ENCODE peak calls at places on chromosomes 2 and 18, in four cellular contexts. D is K562, K is HepG2, B is GM12878. S is an unnamed sample.
A peak's percentile ranks its signal among the peaks of the same experiment; 100 is the strongest.

GRCh38 chr18:63970803-63971191 is 916 bp downstream of the SERPINB8 start:
- DNase-seq in D (no peak), K (no peak), B (no peak), S (no peak)

GRCh38 chr2:189633392-189633811 is 27.9 kb upstream of the ASNSD1 start:
- DNase-seq in D (no peak), K (no peak), B (no peak), S (no peak)

GRCh38 chr18:47969851-47970250 is 39.4 kb upstream of the SMAD2 start:
- DNase-seq in D (no peak), K (no peak), B (no peak), S (no peak)

GRCh38 chr2:88038263-88039105 is 17.1 kb downstream of the KRCC1 start:
- DNase-seq in D (no peak), K (peak; percentile 74), B (no peak), S (no peak)

GRCh38 chr2:3959372-3959771 is 256.0 kb downstream of the DCDC2C start:
- DNase-seq in D (peak; percentile 44), K (peak; percentile 31), B (no peak), S (peak; percentile 31)

GRCh38 chr2:179344280-179344961 is 79.8 kb upstream of the SESTD1 start:
- DNase-seq in D (no peak), K (peak; percentile 87), B (no peak), S (no peak)

GRCh38 chr2:25894135-25894830 is 16.0 kb upstream of the ASXL2 start:
- DNase-seq in D (no peak), K (peak; percentile 49), B (no peak), S (no peak)

GRCh38 chr2:236177604-236177966 is 9.4 kb upstream of the GBX2 start:
- DNase-seq in D (peak; percentile 42), K (peak; percentile 57), B (no peak), S (peak; percentile 61)

GRCh38 chr2:201999289-201999688 is 34.4 kb upstream of the FZD7 start:
- DNase-seq in D (no peak), K (no peak), B (no peak), S (no peak)

GRCh38 chr18:79454034-79454735 is 58.5 kb downstream of the NFATC1 start:
- DNase-seq in D (no peak), K (no peak), B (no peak), S (no peak)

GRCh38 chr2:73257425-73258125 is 23.5 kb downstream of the CCT7 start:
- DNase-seq in D (no peak), K (no peak), B (no peak), S (no peak)

GRCh38 chr2:171185941-171186340 is 25.2 kb upstream of the TLK1 start:
- DNase-seq in D (no peak), K (no peak), B (no peak), S (no peak)

GRCh38 chr2:196073521-196073920 is 4.9 kb upstream of the DNAH7 start:
- DNase-seq in D (no peak), K (no peak), B (no peak), S (no peak)

GRCh38 chr2:215878476-215879063 is 134.8 kb downstream of the MREG start:
- DNase-seq in D (no peak), K (no peak), B (no peak), S (no peak)

GRCh38 chr2:152646264-152646663 is 71.0 kb downstream of the PRPF40A start:
- DNase-seq in D (no peak), K (no peak), B (no peak), S (no peak)

GRCh38 chr2:45651415-45652089 is at the start of gene PRKCE:
- DNase-seq in D (no peak), K (no peak), B (no peak), S (peak; percentile 42)

GRCh38 chr2:23656597-23656973 is 270.3 kb downstream of the ATAD2B start:
- DNase-seq in D (no peak), K (no peak), B (no peak), S (no peak)

GRCh38 chr18:9613550-9614400 is 584 bp downstream of the PPP4R1 start:
- DNase-seq in D (peak; percentile 81), K (peak; percentile 39), B (no peak), S (peak; percentile 18)

GRCh38 chr2:200253631-200254030 is 52.9 kb upstream of the SPATS2L start:
- DNase-seq in D (no peak), K (no peak), B (no peak), S (no peak)

GRCh38 chr18:75533954-75534353 is 106.5 kb upstream of the SMIM21 start:
- DNase-seq in D (no peak), K (no peak), B (no peak), S (no peak)

GRCh38 chr18:75291460-75291859 is 80.9 kb downstream of the TSHZ1 start:
- DNase-seq in D (no peak), K (no peak), B (no peak), S (no peak)

GRCh38 chr18:35458271-35458670 is 39.5 kb downstream of the INO80C start:
- DNase-seq in D (no peak), K (peak; percentile 13), B (no peak), S (no peak)

GRCh38 chr2:239690651-239691631 is 290.1 kb upstream of the HDAC4 start:
- DNase-seq in D (peak; percentile 26), K (no peak), B (no peak), S (no peak)

GRCh38 chr2:59032469-59032868 is 791.3 kb upstream of the FANCL start:
- DNase-seq in D (no peak), K (no peak), B (no peak), S (no peak)

GRCh38 chr2:36366491-36367120 is 11.0 kb downstream of the CRIM1 start:
- DNase-seq in D (no peak), K (no peak), B (no peak), S (no peak)

GRCh38 chr2:18614042-18614441 is 24.7 kb upstream of the NT5C1B start:
- DNase-seq in D (no peak), K (no peak), B (no peak), S (no peak)

GRCh38 chr2:120761911-120762310 is 26.2 kb downstream of the GLI2 start:
- DNase-seq in D (no peak), K (no peak), B (no peak), S (no peak)

GRCh38 chr2:120761164-120761861 is 25.6 kb downstream of the GLI2 start:
- DNase-seq in D (no peak), K (no peak), B (no peak), S (no peak)

GRCh38 chr2:120760446-120761135 is 24.9 kb downstream of the GLI2 start:
- DNase-seq in D (no peak), K (no peak), B (no peak), S (no peak)

GRCh38 chr2:120758181-120759048 is 22.7 kb downstream of the GLI2 start:
- DNase-seq in D (no peak), K (no peak), B (no peak), S (no peak)

DNA sequence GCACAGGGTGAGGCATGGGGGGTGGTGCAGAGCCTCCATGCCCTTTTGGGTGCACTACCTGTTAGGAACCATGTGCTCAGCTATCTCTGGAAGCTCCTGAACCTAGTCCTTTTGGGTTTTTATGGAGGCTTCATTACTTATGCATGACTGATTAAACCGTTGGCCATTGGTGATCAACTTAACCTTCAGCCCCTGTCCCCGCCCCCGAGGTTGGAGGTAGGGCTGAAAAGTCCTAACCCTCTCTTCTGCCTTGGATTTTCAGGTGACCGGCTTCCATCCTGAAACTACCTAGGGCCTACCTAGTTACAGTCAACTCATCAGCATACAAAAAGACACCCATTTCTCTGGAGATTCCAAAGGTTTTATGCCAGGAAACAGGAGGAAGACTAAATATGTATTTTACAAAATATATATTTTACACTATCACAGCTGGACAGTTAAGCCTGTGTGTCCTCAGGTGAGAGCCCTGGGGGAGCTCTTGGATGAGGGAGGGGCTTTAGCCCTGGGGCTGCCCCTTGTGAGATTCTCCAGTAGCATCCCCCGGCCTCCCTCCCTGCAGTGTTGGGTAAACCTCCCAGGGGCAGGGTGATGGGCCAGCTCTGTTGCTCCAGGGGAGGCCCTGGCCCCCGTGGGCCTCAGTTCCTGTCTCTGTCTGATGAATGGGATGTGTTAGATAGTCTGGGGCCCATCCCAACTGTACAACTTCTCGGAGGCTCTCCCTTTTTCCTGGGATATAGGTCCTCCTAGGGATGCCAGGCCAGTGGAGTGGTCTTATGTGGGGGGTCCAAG is 24.1 kb downstream of the GLI2 start:
- DNase-seq in D (no peak), K (no peak), B (no peak), S (no peak)
- TF ChIP-seq SP1 in D (no peak), K (no peak), B (no peak), S (no peak)

DNA sequence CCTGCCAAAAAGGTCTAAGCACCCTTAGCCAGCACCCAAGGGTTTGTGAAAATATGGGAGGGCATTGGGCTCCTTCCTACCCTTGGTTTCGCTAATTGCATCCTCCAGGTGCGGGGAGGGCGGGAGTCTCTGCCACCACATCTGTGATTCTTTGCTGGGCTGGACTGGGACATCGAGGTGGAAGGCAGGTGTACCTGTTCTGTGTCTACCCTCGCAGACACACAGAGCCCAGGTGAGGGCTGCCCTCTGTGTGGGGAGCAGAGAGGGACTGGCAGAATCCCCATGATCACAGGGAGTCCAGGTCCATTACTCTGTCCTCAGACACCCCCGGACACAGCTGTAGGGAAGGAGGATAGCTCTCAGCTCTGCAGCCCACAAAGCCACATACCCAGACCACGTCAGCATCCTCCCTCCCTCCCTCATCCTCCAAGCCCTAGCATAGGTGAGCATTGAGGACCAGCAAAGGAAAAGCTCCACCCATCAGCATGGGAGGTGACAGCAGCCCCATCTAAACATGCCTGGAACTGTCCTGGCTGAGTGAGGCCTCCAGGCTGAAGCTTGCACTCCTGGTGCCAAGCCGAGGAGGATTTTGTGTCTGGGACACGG is 49.8 kb downstream of the PLB1 start:
- DNase-seq in D (no peak), K (peak; percentile 23), B (no peak), S (no peak)
- TF ChIP-seq FOXM1 in D (no peak), K (no peak), B (no peak), S (no peak)

DNA sequence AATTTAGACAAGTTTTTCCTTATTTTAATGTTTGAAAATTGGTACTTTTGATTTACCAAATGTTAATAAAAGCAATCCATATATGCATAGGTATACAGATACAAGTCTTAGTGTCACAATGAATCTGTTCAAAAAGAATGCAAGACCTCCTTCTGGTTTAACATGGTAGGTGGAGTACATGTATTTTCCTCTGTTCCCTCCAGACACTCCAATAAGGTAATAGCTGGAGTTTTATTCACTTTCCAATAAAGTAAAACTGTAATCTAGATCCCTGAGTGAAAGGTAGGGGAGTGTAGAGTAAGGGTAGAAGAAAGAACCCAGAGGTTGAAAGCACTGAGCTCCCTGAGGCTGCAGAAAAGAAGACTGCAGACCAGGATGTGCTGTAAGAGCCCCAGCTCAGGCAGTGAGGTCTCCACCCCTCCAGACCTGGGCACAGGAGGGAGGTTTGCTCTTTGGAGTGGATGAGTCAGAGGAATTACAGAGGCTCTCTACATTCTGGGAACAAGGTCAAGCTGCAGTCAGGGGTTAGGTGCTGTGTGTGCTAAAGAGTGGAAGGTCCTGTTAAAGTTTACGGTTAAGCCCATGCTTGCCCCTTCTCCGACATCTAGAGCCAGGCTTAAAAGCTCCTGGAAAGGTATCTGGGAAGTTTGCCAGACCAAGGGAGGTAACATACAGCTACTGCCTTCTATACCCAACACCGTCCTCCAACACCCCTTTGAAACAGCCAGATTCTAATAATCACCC is 27.6 kb upstream of the STAT1 start:
- DNase-seq in D (peak; percentile 10), K (peak; percentile 86), B (no peak), S (no peak)
- TF ChIP-seq BHLHE40 in D (no peak), K (no peak), B (no peak), S (no peak)

DNA sequence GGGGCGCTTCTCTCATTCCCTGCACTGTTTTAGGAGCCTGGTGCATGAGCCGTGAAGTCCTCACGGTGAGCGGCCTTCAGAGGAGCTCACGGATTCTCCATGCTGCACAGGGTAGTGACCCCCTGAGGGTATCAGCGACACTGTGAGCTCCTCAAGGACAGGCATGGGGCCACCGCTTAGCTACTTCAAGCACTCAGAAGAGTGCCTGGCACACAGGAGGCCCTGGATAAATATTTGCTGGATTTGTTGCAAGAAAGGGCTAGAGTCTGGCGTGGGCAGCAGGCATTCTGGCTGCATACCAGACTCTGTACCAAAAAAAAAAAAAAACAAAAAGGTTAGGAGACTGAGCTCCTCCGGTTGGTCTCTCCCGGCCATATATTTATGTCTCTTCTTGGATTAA is 5.7 kb upstream of the MBP start:
- DNase-seq in D (no peak), K (no peak), B (no peak), S (no peak)
- TF ChIP-seq SP1 in D (no peak), K (no peak), B (no peak), S (no peak)